ENCODE peak calls at places on chromosomes 11 and 22, in nine cellular contexts. E is sciatic nerve; G is suprapubic skin; A is astrocyte of the spinal cord; F is H9; V is stimulated activated CD4-positive, alpha-beta T cell treated with anti-CD3 and anti-CD28 coated beads, TNF-alpha, amount 100 ng/mL, for 48 hours; P is ELF-1; U is activated naive CD4-positive, alpha-beta T cell treated with anti-CD3 and anti-CD28 coated beads for 36 hours; R is endothelial cell. I is an unnamed sample.

GRCh38 chr22:42066937-42067336 is 3.7 kb downstream of the NAGA start:
- DNase-seq in E (peak), A (no peak), U (no peak), F (no peak), P (no peak), G (no peak), V (no peak), R (no peak), I (no peak)

GRCh38 chr11:63915961-63916836 is 765 bp downstream of the RCOR2 start:
- DNase-seq in F (peak), R (peak), G (no peak), E (no peak), P (peak), A (no peak), V (no peak), U (peak), I (no peak)

GRCh38 chr22:46262449-46263207 is 515 bp downstream of the PKDREJ start:
- DNase-seq in G (no peak), V (no peak), F (peak), R (peak), A (peak), U (peak), E (peak), P (peak), I (no peak)

GRCh38 chr22:19722175-19722914 is 994 bp upstream of the GP1BB start:
- DNase-seq in P (no peak), A (no peak), E (no peak), U (no peak), V (no peak), G (no peak), F (peak), R (no peak), I (no peak)

GRCh38 chr11:74956387-74956786 is 7.3 kb downstream of the SPCS2 start:
- DNase-seq in U (no peak), F (no peak), R (no peak), P (no peak), V (no peak), A (no peak), E (no peak), G (no peak), I (no peak)

GRCh38 chr11:37343279-37343678 is 745.2 kb upstream of the RAG2 start:
- DNase-seq in E (no peak), P (no peak), R (no peak), A (no peak), F (no peak), G (no peak), U (no peak), V (no peak), I (no peak)

GRCh38 chr22:27212617-27213177 is 555.3 kb downstream of the MIAT start:
- DNase-seq in R (peak), P (peak), F (no peak), G (peak), U (peak), V (no peak), A (peak), E (peak), I (no peak)

GRCh38 chr11:131664811-131665210 is 294.4 kb downstream of the NTM start:
- DNase-seq in A (no peak), V (no peak), G (no peak), U (no peak), F (no peak), R (no peak), E (peak), P (no peak), I (no peak)

GRCh38 chr11:19395050-19395449 is 154.3 kb upstream of the E2F8 start:
- DNase-seq in U (no peak), P (peak), R (no peak), F (peak), E (no peak), V (no peak), A (no peak), G (no peak), I (no peak)

GRCh38 chr22:44351685-44352377 is 39.1 kb upstream of the SHISAL1 start:
- DNase-seq in E (no peak), G (no peak), U (peak), V (no peak), P (peak), A (peak), F (peak), R (no peak), I (no peak)

GRCh38 chr22:49260681-49261580 is 566.7 kb downstream of the BRD1 start:
- DNase-seq in U (no peak), E (peak), R (no peak), A (no peak), V (no peak), G (no peak), P (no peak), F (no peak), I (no peak)

I was measured in GM18507.